ENCODE peak calls at places on chromosomes 11 and 22, in seven cellular contexts. I is A549, T is GM12891, J is H1, S is uterus, P is ovary, F is esophagus muscularis mucosa. O is an unnamed sample.

GRCh38 chr11:74284466-74284865 is 27.0 kb downstream of the P4HA3 start:
- DNase-seq in I (no peak), F (no peak), S (no peak), T (no peak), J (no peak), P (no peak), O (no peak)

GRCh38 chr11:94147433-94147845 is 18.8 kb downstream of the PANX1 start:
- DNase-seq in F (no peak), S (no peak), P (no peak), I (no peak), T (no peak), J (no peak), O (no peak)

GRCh38 chr11:115349427-115349826 is 154.8 kb downstream of the CADM1 start:
- DNase-seq in T (no peak), S (no peak), P (no peak), F (no peak), J (no peak), I (no peak), O (no peak)

GRCh38 chr22:28411125-28411524 is 268.5 kb downstream of the TTC28 start:
- DNase-seq in J (no peak), S (no peak), P (no peak), T (no peak), F (no peak), I (no peak), O (no peak)

GRCh38 chr11:75626692-75627536 is 41.9 kb downstream of the MAP6 start:
- DNase-seq in J (no peak), P (no peak), S (no peak), F (no peak), T (no peak), I (no peak), O (no peak)

GRCh38 chr11:76162336-76163288 is 43.7 kb downstream of the WNT11 start:
- DNase-seq in P (no peak), F (no peak), I (no peak), J (no peak), S (no peak), T (no peak), O (no peak)

GRCh38 chr11:65262381-65262680 is 569 bp downstream of the POLA2 start:
- DNase-seq in S (no peak), J (no peak), P (peak; percentile 54), I (no peak), T (no peak), F (no peak), O (peak; percentile 54)

GRCh38 chr11:45161252-45162063 is 15.0 kb downstream of the PRDM11 start:
- DNase-seq in J (no peak), P (no peak), I (no peak), S (no peak), T (no peak), F (no peak), O (peak; percentile 78)

GRCh38 chr11:94511932-94512781 is at the start of gene C11orf97:
- DNase-seq in I (peak; percentile 8), P (peak; percentile 53), S (peak; percentile 33), F (no peak), J (peak; percentile 25), T (peak; percentile 35), O (peak; percentile 75)

GRCh38 chr22:49274754-49275380 is 552.8 kb downstream of the BRD1 start:
- DNase-seq in S (no peak), T (no peak), I (no peak), J (no peak), F (no peak), P (no peak), O (no peak)

GRCh38 chr11:2140411-2141400 is 1.5 kb upstream of the IGF2 start:
- DNase-seq in F (no peak), I (no peak), S (no peak), P (no peak), J (no peak), T (no peak), O (no peak)

GRCh38 chr11:92457250-92457649 is 232.6 kb downstream of the FAT3 start:
- DNase-seq in T (no peak), J (no peak), P (no peak), F (peak; percentile 4), I (no peak), S (no peak), O (no peak)

GRCh38 chr11:47338396-47339241 is 13.9 kb downstream of the MYBPC3 start:
- DNase-seq in J (no peak), P (no peak), I (no peak), F (no peak), S (no peak), T (no peak), O (no peak)
- TF ChIP-seq POLR2A in J (no peak), P (no peak), I (no peak), F (no peak), S (no peak), T (no peak), O (no peak)

DNA sequence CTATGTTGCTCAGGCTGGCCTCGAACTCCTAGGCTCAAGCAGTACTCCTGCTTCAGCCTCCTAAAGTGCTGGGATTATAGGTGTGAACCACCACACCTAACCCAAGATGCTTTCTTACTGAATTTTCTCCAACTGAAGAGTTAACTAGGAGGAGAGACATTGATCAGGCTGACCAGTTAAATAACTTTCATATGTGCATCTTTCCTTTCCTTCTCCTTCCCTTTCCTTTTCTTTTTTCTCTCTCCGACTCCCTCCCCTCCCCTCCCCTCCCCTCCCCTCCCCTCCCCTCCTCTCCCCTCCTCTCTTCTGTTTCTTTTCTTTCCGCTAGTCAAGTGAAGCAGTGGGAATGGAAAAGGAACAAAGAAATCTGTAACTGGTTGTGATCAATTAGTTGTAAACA is 26.7 kb downstream of the XRCC6 start:
- DNase-seq in T (no peak), F (no peak), P (no peak), I (no peak), J (no peak), S (no peak), O (no peak)
- TF ChIP-seq POLR2A in T (no peak), F (no peak), P (no peak), I (no peak), J (no peak), S (no peak), O (no peak)

GRCh38 chr11:63490551-63491239 is at the start of gene PLAAT5:
- DNase-seq in I (no peak), J (no peak), T (no peak), P (peak; percentile 72), S (peak; percentile 39), F (no peak), O (peak; percentile 20)
- TF ChIP-seq POLR2A in I (no peak), J (no peak), T (no peak), P (no peak), S (no peak), F (no peak), O (no peak)

GRCh38 chr22:31616315-31616980 is 45.6 kb downstream of the PISD start:
- DNase-seq in I (no peak), J (no peak), S (no peak), P (no peak), F (no peak), T (peak; percentile 54), O (no peak)
- TF ChIP-seq POLR2A in I (no peak), J (peak; percentile 22), S (no peak), P (no peak), F (no peak), T (peak; percentile 40), O (no peak)

DNA sequence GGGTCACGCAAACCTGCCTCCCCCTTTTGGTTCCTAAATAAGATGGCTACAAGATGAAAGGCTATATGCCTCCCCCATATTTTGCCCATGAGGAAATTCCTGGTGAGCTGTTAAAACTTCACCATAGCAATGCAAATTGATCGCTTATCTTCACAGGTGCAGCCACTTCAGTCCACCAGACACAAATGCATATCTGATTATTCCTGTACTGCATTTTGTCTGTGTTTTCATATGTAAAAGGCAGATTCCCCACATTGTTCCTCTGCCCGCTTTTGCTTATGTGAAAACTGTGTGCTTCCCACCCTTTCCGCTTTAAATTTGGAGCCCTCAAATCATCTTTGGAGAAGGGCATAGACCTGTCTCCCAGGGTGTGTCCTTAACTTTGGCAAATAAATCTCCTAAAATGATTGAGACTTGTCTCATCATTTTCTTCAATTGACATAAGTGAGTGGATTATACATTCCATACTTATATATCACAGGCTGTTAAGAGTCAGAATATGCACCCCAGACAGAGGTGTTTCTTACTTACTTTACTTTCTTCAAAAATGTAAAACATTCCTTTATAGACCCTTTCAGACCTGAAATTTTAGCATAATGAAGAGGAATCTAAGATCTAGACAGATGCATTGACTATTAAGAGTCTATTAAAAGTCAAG is 116.4 kb downstream of the CASP12 start:
- DNase-seq in P (no peak), T (no peak), J (peak; percentile 29), F (no peak), S (no peak), I (no peak), O (no peak)
- TF ChIP-seq POLR2A in P (no peak), T (no peak), J (no peak), F (no peak), S (no peak), I (no peak), O (no peak)

DNA sequence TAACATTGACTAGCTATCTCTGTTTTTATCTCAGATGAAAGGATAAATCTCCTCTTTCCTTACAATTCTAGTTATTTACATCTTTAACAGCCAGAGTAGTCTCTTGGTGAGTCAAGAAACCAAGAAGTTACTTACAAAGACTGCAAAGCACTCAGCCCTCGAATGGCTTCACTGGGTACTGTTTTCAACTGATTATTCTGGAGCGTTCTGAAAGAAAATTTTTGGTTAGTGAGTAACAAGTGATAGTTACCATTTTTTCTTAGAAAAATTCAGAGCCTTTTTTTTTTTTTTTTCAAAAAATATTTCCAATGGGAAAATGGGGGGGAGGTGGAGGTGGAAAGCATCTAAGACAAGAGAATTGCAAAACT is 27.9 kb upstream of the CCDC34 start:
- DNase-seq in F (no peak), S (no peak), J (no peak), P (no peak), T (no peak), I (no peak), O (no peak)
- TF ChIP-seq POLR2A in F (no peak), S (no peak), J (no peak), P (no peak), T (no peak), I (no peak), O (no peak)

O was measured in adrenal gland.